ENCODE peak calls at places on chromosomes 3 and 15, in six cellular contexts. A is lung, M is HCT116, Y is fibroblast of mammary gland, V is WERI-Rb-1, G is Caco-2. R is an unnamed sample.
A peak's percentile ranks its signal among the peaks of the same experiment; 100 is the strongest.

GRCh38 chr3:107346559-107346958 is 30.7 kb upstream of the CCDC54 start:
- DNase-seq in A (no peak), M (no peak), Y (no peak), V (no peak), G (no peak), R (no peak)

GRCh38 chr3:171262431-171262830 is 197.8 kb downstream of the TNIK start:
- DNase-seq in A (no peak), M (no peak), Y (no peak), V (no peak), G (no peak), R (peak; percentile 59)

GRCh38 chr3:125624341-125624740 is 29.0 kb upstream of the OSBPL11 start:
- DNase-seq in A (no peak), M (no peak), Y (no peak), V (no peak), G (no peak), R (no peak)

GRCh38 chr15:60469893-60470641 is 8.9 kb downstream of the ICE2 start:
- DNase-seq in A (no peak), M (no peak), Y (no peak), V (no peak), G (no peak), R (peak; percentile 11)

GRCh38 chr15:80526556-80527340 is 122.6 kb downstream of the ARNT2 start:
- DNase-seq in A (no peak), M (no peak), Y (peak; percentile 86), V (no peak), G (no peak), R (peak; percentile 94)

GRCh38 chr3:41932511-41932910 is 29.4 kb downstream of the ULK4 start:
- DNase-seq in A (no peak), M (no peak), Y (no peak), V (no peak), G (no peak), R (no peak)

GRCh38 chr15:32828507-32829186 is 110.8 kb downstream of the GREM1 start:
- DNase-seq in A (no peak), M (no peak), Y (peak; percentile 96), V (no peak), G (no peak), R (peak; percentile 92)

GRCh38 chr3:144433006-144433405 is 461.4 kb downstream of the DIPK2A start:
- DNase-seq in A (no peak), M (no peak), Y (no peak), V (no peak), G (no peak), R (no peak)

GRCh38 chr15:77634266-77634962 is 1.7 kb upstream of the LINGO1 start:
- DNase-seq in A (peak; percentile 57), M (peak; percentile 26), Y (peak; percentile 58), V (peak; percentile 89), G (peak; percentile 61), R (peak; percentile 23)

GRCh38 chr3:111087924-111088469 is 16.4 kb downstream of the NECTIN3 start:
- DNase-seq in A (no peak), M (no peak), Y (no peak), V (no peak), G (no peak), R (no peak)

GRCh38 chr15:85618956-85619491 is 175.7 kb downstream of the KLHL25 start:
- DNase-seq in A (peak; percentile 68), M (no peak), Y (peak; percentile 99), V (no peak), G (no peak), R (peak; percentile 96)

GRCh38 chr15:66147440-66147839 is 106.1 kb downstream of the MEGF11 start:
- DNase-seq in A (no peak), M (no peak), Y (no peak), V (no peak), G (no peak), R (no peak)

DNA sequence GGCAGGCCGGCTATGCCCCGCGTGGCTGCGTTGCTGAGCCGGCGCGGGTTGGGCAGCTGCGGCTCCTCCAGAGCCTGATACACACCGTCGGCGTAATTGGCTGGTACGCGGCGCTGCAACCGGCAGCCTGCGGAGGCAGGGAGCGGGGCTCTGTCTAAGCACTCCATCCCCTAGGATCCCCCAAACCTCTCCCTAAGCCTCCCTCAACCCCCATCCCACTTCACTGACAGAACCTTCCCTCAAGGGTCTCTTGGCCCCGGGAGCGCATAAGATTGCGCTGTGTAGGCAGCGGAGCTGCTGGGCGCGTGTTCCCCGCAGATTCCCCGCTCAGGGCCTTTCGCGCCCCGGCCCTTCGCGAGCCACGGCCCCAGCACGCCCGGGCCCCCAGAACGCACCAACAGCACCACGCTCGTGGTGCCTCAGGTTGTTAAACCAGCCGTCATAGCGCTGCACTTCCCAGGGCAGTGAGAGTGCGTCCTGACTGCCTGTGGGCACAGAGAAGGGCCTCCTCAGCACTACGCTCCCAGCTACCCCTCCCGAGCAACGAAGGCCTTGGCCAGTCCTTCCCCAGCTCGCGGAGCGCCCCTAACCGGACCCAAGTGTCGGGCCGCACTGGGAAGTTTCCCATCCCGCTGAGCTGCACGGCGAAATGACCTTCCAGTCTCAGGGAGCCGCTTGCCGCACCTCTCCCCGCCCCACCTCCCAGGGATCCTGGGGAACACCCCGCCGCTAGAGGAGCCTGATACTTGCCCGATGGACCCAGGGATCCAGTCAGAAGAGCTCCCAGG is 1.2 kb downstream of the DUOX2 start:
- DNase-seq in A (no peak), M (no peak), Y (no peak), V (peak; percentile 20), G (no peak), R (no peak)
- H3K4me3 ChIP-seq in A (no peak overlapping the region), M (no peak overlapping the region), Y (no peak overlapping the region), V (peak overlapping the region; percentile 30), G (peak overlapping the region; percentile 31), R (no peak overlapping the region)

GRCh38 chr3:62237296-62237948 is 135.9 kb downstream of the FEZF2 start:
- DNase-seq in A (no peak), M (no peak), Y (no peak), V (no peak), G (no peak), R (no peak)

GRCh38 chr3:62228467-62228866 is 144.9 kb downstream of the FEZF2 start:
- DNase-seq in A (no peak), M (no peak), Y (no peak), V (no peak), G (no peak), R (no peak)

GRCh38 chr3:62229201-62229600 is 144.1 kb downstream of the FEZF2 start:
- DNase-seq in A (no peak), M (no peak), Y (no peak), V (no peak), G (no peak), R (no peak)

GRCh38 chr3:62229908-62230307 is 143.4 kb downstream of the FEZF2 start:
- DNase-seq in A (no peak), M (peak; percentile 10), Y (peak; percentile 34), V (no peak), G (no peak), R (no peak)

DNA sequence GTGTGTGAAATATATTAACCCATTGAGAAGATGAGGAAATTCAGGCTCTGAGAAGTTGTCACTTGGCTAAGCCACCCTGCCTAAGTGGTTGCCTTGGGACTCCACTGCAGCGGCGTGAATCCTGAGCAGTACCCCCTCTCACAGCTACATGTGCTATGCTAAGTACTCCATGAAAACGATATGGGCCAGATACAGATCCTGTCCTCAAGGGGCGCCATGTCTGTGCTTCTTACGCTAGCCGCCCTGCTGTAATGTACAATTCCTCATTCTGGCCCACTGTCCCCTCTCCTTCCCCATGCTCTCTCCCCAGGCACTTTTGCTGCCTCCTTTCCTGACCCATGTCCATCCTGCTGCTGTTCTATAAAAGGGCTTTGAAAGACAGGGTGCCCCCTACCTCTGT is 140.3 kb downstream of the FEZF2 start:
- DNase-seq in A (no peak), M (no peak), Y (no peak), V (peak; percentile 15), G (no peak), R (no peak)
- TF ChIP-seq CTCF in A (no peak), M (no peak), Y (no peak), V (peak; percentile 30), G (no peak), R (no peak)

GRCh38 chr3:161081675-161082462 is 23.3 kb downstream of the B3GALNT1 start:
- DNase-seq in A (no peak), M (no peak), Y (no peak), V (no peak), G (no peak), R (no peak)
- H3K4me3 ChIP-seq in A (no peak overlapping the region), M (no peak overlapping the region), Y (no peak overlapping the region), V (no peak overlapping the region), G (no peak overlapping the region), R (no peak overlapping the region)

GRCh38 chr3:31106912-31107311 is 212.5 kb upstream of the GADL1 start:
- DNase-seq in A (no peak), M (no peak), Y (peak; percentile 34), V (no peak), G (no peak), R (no peak)

GRCh38 chr3:31105011-31105410 is 210.6 kb upstream of the GADL1 start:
- DNase-seq in A (no peak), M (no peak), Y (no peak), V (no peak), G (no peak), R (no peak)

GRCh38 chr3:31103623-31104180 is 209.2 kb upstream of the GADL1 start:
- DNase-seq in A (no peak), M (no peak), Y (no peak), V (no peak), G (no peak), R (no peak)

GRCh38 chr3:31105438-31106077 is 211.1 kb upstream of the GADL1 start:
- DNase-seq in A (no peak), M (no peak), Y (peak; percentile 98), V (no peak), G (no peak), R (peak; percentile 97)

GRCh38 chr3:31106204-31106603 is 211.7 kb upstream of the GADL1 start:
- DNase-seq in A (no peak), M (no peak), Y (peak; percentile 96), V (no peak), G (no peak), R (peak; percentile 90)
- TF ChIP-seq CTCF in A (no peak), M (no peak), Y (no peak), V (no peak), G (no peak), R (peak; percentile 28)

DNA sequence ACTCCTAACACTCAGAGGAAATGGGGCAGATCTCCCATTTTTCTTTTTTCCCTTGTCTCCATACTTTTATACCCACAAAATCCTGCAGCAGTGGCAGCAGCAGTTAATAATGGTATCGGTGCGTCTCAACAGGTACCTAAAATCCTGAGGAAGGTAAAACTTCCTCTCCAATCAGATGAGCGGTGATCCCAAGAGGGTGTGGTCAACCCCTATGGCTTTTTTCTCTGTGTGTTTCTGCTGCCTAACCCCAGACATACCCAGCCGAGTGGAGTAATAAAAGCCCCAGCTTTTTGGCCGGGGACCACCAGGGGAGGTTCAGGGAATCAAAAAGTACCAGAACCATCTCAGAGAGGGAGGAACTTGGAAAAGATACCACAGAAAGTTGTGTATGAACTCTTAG is 9.1 kb downstream of the GK5 start:
- DNase-seq in A (no peak), M (no peak), Y (no peak), V (no peak), G (no peak), R (no peak)
- H3K4me3 ChIP-seq in A (no peak overlapping the region), M (no peak overlapping the region), Y (no peak overlapping the region), V (no peak overlapping the region), G (no peak overlapping the region), R (no peak overlapping the region)

DNA sequence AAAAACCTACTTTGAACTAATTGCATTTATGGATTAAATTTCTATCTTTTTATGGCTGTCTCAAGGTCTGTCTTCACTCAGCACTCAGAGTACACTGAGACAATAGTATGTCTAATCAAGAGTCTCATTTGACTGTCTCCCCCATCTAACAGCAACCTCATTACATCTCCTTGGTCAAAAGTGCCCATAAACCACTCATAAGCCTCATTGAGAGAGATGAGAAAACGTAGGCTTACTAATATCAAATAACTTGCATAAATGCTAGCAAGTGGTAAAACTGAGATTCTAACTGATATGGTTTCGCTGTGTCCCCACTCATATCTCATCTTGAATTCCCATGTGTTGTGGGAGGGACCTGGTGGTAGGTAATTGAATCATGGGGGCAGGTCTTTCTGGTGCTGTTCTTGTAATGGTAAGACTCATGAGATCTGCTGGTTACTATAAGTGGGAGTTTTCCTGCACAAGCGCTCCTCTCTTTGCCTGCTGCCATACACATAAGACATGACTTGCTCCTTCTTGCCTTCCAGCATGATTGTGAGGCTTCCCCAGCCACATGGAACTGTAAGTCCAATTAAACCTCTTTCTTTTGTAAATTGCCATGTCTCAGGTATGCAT is 113.9 kb downstream of the TFDP2 start:
- DNase-seq in A (no peak), M (no peak), Y (no peak), V (no peak), G (no peak), R (no peak)
- TF ChIP-seq CTCF in A (no peak), M (no peak), Y (no peak), V (no peak), G (no peak), R (no peak)